ENCODE peak calls at places on chromosomes 13 and 19, in nine cellular contexts. N is esophagus muscularis mucosa; O is effector memory CD4-positive, alpha-beta T cell; Q is GM12878; U is colonic mucosa; C is upper lobe of right lung; X is astrocyte of the cerebellum; G is tibial artery; A is aorta. E is an unnamed sample.

GRCh38 chr13:95256086-95256485 is 45.2 kb downstream of the ABCC4 start:
- DNase-seq in Q (no peak), U (no peak), N (no peak), X (peak; percentile 91), O (no peak), C (no peak), G (no peak), A (no peak), E (peak; percentile 76)

GRCh38 chr19:7673995-7674667 is 2.8 kb upstream of the MCEMP1 start:
- DNase-seq in A (peak; percentile 85), N (peak; percentile 93), U (peak; percentile 86), G (peak; percentile 68), Q (no peak), C (peak; percentile 90), X (no peak), O (no peak), E (no peak)

GRCh38 chr13:97067342-97067895 is 73.1 kb upstream of the OXGR1 start:
- DNase-seq in N (no peak), Q (no peak), A (no peak), X (no peak), G (no peak), O (no peak), C (no peak), U (no peak), E (no peak)

GRCh38 chr13:76754414-76754813 is 131.8 kb downstream of the KCTD12 start:
- DNase-seq in N (no peak), A (no peak), C (no peak), Q (no peak), G (peak; percentile 21), X (peak; percentile 41), O (no peak), U (no peak), E (peak; percentile 41)

GRCh38 chr19:35120492-35120891 is 4.9 kb downstream of the FXYD3 start:
- DNase-seq in G (peak; percentile 60), A (no peak), N (no peak), U (peak; percentile 70), O (no peak), X (peak; percentile 5), C (no peak), Q (no peak), E (peak; percentile 85)

GRCh38 chr19:34128558-34129250 is 43.6 kb upstream of the LSM14A start:
- DNase-seq in Q (no peak), U (no peak), X (no peak), A (no peak), C (no peak), N (no peak), G (no peak), O (no peak), E (no peak)

GRCh38 chr19:14006766-14007562 is 844 bp upstream of the RFX1 start:
- DNase-seq in N (peak; percentile 97), Q (no peak), A (peak; percentile 96), G (no peak), X (no peak), C (peak; percentile 94), U (no peak), O (no peak), E (no peak)

GRCh38 chr13:84137292-84137691 is 255.0 kb upstream of the SLITRK1 start:
- DNase-seq in A (no peak), Q (peak; percentile 64), O (peak; percentile 37), U (no peak), C (no peak), X (peak; percentile 15), G (no peak), N (no peak), E (no peak)

GRCh38 chr19:13060233-13060963 is 42.3 kb downstream of the LYL1 start:
- DNase-seq in G (no peak), C (peak; percentile 75), Q (no peak), U (peak; percentile 55), A (peak; percentile 87), X (no peak), O (no peak), N (no peak), E (no peak)

GRCh38 chr13:96925869-96926628 is 68.2 kb downstream of the OXGR1 start:
- DNase-seq in O (no peak), X (no peak), N (no peak), Q (no peak), C (no peak), G (no peak), U (peak; percentile 34), A (no peak), E (no peak)

GRCh38 chr13:32515246-32515645 is 23.3 kb downstream of the N4BP2L2 start:
- DNase-seq in A (no peak), Q (no peak), X (no peak), G (no peak), N (no peak), C (no peak), O (no peak), U (no peak), E (no peak)

GRCh38 chr19:676343-677105 is at the start of gene FSTL3:
- DNase-seq in U (no peak), C (no peak), X (no peak), N (no peak), O (no peak), A (peak; percentile 87), Q (no peak), G (no peak), E (no peak)

GRCh38 chr19:3509566-3509989 is 3.5 kb downstream of the FZR1 start:
- DNase-seq in G (no peak), A (no peak), Q (no peak), U (no peak), O (no peak), C (no peak), X (no peak), N (no peak), E (no peak)

GRCh38 chr13:88248393-88248792 is 577.2 kb downstream of the SLITRK5 start:
- DNase-seq in A (no peak), X (no peak), U (no peak), G (no peak), O (no peak), C (no peak), Q (no peak), N (no peak), E (no peak)

GRCh38 chr19:33376423-33376822 is 2.9 kb downstream of the CEBPG start:
- DNase-seq in N (no peak), C (no peak), O (no peak), Q (no peak), X (peak; percentile 77), U (peak; percentile 95), G (peak; percentile 84), A (peak; percentile 92), E (peak; percentile 72)

GRCh38 chr13:70107498-70108271 is at the start of gene ATXN8OS:
- DNase-seq in X (no peak), G (no peak), A (peak; percentile 72), O (no peak), U (no peak), C (no peak), N (no peak), Q (no peak), E (no peak)

DNA sequence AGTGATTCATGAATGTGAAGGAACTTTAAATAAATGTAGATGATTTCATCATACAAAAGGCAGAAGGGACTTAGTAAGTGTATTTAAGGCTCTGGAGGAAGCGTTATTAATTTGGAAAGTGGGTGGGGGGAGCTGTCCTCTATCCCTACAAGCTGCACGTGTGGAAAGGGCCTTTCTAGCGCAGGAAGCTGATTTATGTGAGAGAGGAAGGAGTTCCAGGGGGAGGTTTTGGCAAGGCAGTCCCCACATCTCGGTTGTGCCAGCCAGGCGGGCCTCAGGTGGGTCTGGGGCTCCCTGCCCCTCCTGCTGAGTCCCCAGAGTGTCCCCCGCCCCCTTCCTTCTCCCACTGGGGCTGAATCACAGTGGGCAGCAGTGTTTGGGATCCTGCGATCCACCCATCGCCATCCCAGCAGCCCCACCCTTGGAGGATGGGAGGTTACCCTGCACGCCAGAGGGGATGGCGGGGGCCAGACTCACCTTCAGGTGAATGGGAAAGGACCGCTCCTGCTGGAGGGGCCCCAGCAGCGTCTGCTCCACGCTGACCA is 709 bp downstream of the DLEU7 start:
- DNase-seq in Q (no peak), G (no peak), X (no peak), C (no peak), O (no peak), U (no peak), N (no peak), A (no peak), E (no peak)
- H3K4me3 ChIP-seq in Q (no peak overlapping the region), G (peak overlapping the region; percentile 21), X (peak overlapping the region; percentile 30), C (no peak overlapping the region), O (no peak overlapping the region), U (peak overlapping the region; percentile 28), N (peak overlapping the region; percentile 55), A (peak overlapping the region; percentile 17), E (peak overlapping the region; percentile 25)

GRCh38 chr19:58058428-58058827 is 654 bp upstream of the ZNF135 start:
- DNase-seq in X (no peak), C (no peak), A (peak; percentile 39), G (no peak), Q (no peak), N (no peak), U (no peak), O (no peak), E (no peak)
- H3K4me3 ChIP-seq in X (no peak overlapping the region), C (no peak overlapping the region), A (no peak overlapping the region), G (peak overlapping the region; percentile 66), Q (no peak overlapping the region), N (peak overlapping the region; percentile 80), U (no peak overlapping the region), O (peak overlapping the region; percentile 44), E (peak overlapping the region; percentile 53)

GRCh38 chr19:56110515-56111448 is 10.3 kb downstream of the ZNF787 start:
- DNase-seq in X (no peak), Q (no peak), U (peak; percentile 55), G (no peak), A (no peak), C (no peak), O (no peak), N (no peak), E (no peak)
- H3K4me3 ChIP-seq in X (no peak overlapping the region), Q (peak overlapping the region; percentile 56), U (no peak overlapping the region), G (no peak overlapping the region), A (no peak overlapping the region), C (no peak overlapping the region), O (no peak overlapping the region), N (peak overlapping the region; percentile 24), E (no peak overlapping the region)

GRCh38 chr19:17468302-17469091 is 1.8 kb upstream of the SLC27A1 start:
- DNase-seq in O (no peak), C (peak; percentile 86), N (no peak), X (no peak), A (no peak), Q (no peak), U (peak; percentile 29), G (peak; percentile 79), E (no peak)
- H3K4me3 ChIP-seq in O (no peak overlapping the region), C (peak overlapping the region; percentile 78), N (peak overlapping the region; percentile 85), X (peak overlapping the region; percentile 66), A (no peak overlapping the region), Q (peak overlapping the region; percentile 80), U (no peak overlapping the region), G (peak overlapping the region; percentile 99), E (peak overlapping the region; percentile 67)

DNA sequence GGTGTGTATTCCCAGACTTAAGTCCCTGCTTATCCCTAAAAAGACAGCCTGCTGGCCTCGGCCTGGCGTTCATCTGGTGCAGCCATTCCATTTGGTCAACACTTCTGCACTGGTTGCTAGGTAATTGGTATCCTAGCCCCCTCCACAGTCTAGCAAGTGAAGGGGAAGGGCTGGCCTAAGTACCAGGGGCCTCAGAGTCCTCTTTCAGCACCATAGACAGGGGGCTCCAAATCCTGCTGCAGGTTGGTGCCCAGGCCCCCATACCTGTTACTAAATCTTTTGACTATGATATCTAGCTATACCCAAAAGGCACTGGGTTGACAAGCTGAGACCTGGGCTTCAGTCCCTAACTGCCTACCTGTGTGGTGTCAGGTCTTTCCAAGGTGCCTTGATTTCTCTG is 4.0 kb upstream of the CCDC97 start:
- DNase-seq in A (peak; percentile 42), G (no peak), C (no peak), O (no peak), X (no peak), N (no peak), U (no peak), Q (no peak), E (no peak)
- H3K4me3 ChIP-seq in A (no peak overlapping the region), G (no peak overlapping the region), C (no peak overlapping the region), O (no peak overlapping the region), X (no peak overlapping the region), N (no peak overlapping the region), U (no peak overlapping the region), Q (no peak overlapping the region), E (no peak overlapping the region)